ENCODE peak calls at places on chromosomes 11 and 22, in five cellular contexts. X, L, V, G and A are unnamed samples.

GRCh38 chr11:69265210-69265609 is 28.7 kb upstream of the MYEOV start:
- DNase-seq in G (no peak), V (no peak), L (no peak), X (no peak), A (no peak)

GRCh38 chr11:69244286-69244685 is 49.7 kb upstream of the MYEOV start:
- DNase-seq in V (no peak), G (no peak), L (peak), X (no peak), A (no peak)

GRCh38 chr11:73372371-73372993 is 3.7 kb upstream of the RELT start:
- DNase-seq in X (no peak), L (no peak), G (no peak), V (no peak), A (peak)

GRCh38 chr11:78742430-78742829 is 167.8 kb upstream of the NARS2 start:
- DNase-seq in X (peak), L (peak), G (no peak), V (no peak), A (no peak)

GRCh38 chr22:24703101-24703500 is 71.4 kb downstream of the PIWIL3 start:
- DNase-seq in L (peak), G (no peak), V (no peak), X (no peak), A (peak)

GRCh38 chr11:81070948-81071347 is 1630.1 kb upstream of the TENM4 start:
- DNase-seq in V (no peak), X (no peak), G (no peak), L (no peak), A (peak)

GRCh38 chr11:102620858-102621561 is 4.1 kb downstream of the MMP20 start:
- DNase-seq in X (peak), G (no peak), L (no peak), V (no peak), A (peak)

GRCh38 chr11:638616-639323 is 1.7 kb downstream of the DRD4 start:
- DNase-seq in G (no peak), X (no peak), L (no peak), V (no peak), A (peak)

GRCh38 chr11:85619497-85619896 is 7.6 kb downstream of the DLG2 start:
- DNase-seq in V (no peak), L (no peak), X (no peak), G (no peak), A (peak)

DNA sequence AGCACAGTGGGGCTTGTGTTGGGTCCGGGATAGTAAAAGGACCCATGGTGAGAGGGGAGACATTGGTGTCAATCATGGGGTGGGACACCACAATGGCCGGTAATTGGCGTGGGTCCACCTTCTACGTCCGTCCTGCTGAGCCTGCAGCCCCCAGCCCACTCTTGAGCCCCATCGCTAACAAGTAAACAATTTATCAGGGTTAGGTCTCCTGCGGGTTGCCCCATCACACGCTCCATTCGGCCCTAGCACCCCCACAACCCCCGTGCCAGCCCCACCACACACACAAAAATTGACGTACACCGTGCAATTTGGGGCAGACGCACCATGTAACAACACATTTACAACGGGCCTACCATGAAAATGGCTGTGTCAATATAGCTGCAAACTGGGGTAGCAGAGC is 86.5 kb upstream of the HTATIP2 start:
- DNase-seq in G (no peak), L (no peak), V (no peak), X (no peak), A (no peak)
- H3K4me3 ChIP-seq in G (no peak), L (no peak), V (no peak), X (no peak), A (no peak)

DNA sequence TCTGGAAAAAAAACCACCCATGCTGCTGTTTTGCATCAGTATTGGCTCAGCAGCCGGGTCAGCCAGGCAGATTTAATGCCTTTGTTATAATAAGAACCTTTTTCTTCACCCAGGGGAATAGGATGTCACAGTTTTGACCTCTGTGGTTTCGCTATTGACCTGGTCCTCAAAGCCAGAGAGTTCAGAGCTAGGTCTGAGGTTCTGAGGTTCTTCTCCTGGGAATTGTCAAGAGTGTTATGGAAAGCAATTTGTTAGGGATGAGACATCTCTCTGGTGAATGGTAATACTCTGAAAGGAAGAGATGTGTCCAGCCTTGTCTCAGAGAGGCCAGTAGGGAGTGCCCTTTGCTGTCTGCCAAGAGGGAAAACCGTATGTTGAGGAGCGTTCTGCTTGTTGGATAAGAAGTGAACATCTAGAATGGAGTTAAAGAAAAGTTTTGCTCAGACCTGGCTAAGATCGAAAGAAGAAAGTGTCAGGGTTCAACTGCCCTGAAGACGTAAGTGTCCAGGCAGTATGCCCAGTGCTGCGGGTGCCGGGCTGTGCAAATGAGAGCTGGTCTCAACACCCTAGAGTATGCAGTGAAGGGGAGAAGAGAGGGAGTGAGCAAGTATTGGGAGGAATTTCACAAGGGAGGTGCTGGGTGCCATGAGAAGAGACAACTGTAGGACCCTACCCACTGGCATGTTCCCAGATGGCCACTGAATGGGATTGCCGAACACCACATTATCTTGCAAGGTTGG is 150.9 kb upstream of the TTC12 start:
- DNase-seq in X (no peak), L (no peak), V (no peak), G (peak), A (peak)
- TF ChIP-seq CTCF in X (no peak), L (no peak), V (no peak), G (peak), A (peak)

GRCh38 chr11:126965331-126965730 is 35.2 kb downstream of the KIRREL3 start:
- DNase-seq in L (no peak), V (no peak), X (no peak), G (no peak), A (no peak)
- H3K4me3 ChIP-seq in L (no peak), V (no peak), X (no peak), G (no peak), A (no peak)

GRCh38 chr22:19812910-19813309 is 41.8 kb downstream of the GNB1L start:
- DNase-seq in L (no peak), V (no peak), X (peak), G (no peak), A (no peak)
- TF ChIP-seq CTCF in L (no peak), V (no peak), X (no peak), G (no peak), A (no peak)

DNA sequence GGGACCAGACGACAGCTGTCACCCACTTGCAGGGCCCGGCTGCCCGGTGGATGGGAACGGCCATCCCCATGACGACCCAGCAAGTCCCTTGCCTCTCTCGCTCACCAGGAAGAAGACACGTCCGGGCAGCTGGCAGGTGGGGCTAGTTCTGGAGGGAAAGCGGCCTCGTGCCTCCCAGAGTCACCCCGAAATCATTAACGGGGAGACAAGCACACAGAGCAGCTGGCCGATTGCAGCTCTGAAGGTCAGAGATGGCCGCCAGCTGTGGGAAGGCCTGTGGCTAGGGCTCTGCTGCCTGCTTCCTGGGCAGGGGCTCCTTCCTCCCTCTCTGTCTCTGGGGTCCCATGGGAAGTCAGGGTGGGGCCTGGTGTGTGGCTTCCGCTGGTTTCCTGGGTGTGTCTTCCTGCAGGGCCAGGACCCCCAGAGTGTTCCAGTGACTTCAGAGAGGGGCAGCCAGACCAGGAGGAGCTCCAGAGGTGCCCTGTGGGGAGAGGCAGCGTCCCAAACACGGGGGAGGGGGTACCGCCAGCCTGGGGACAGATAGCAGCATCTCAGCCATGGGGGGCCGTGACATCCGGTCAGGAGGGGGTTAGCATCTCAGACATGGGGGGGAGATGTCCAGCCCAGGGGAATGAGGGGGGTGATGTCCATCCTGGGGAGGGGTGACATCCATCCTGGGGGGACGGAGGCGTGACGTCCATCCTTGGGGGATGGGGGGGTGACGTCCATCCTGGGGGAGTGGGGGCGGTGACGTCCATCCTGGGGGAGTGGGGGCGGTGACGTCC is 114.9 kb downstream of the KCNQ1 start:
- DNase-seq in X (peak), G (no peak), L (peak), V (no peak), A (no peak)
- H3K4me3 ChIP-seq in X (no peak), G (no peak), L (no peak), V (no peak), A (no peak)

GRCh38 chr11:129375731-129376657 is at the start of gene BARX2:
- DNase-seq in X (no peak), V (peak), G (no peak), L (peak), A (peak)
- TF ChIP-seq CTCF in X (no peak), V (peak), G (no peak), L (peak), A (peak)